ENCODE peak calls at places on chromosome 2, in six cellular contexts. D is uterus, Y is colonic mucosa, M is mesothelial cell of epicardium, J is foreskin fibroblast, P is MM.1S. A is an unnamed sample.
A peak's percentile ranks its signal among the peaks of the same experiment; 100 is the strongest.

GRCh38 chr2:52395912-52396311 is 1364.0 kb upstream of the NRXN1 start:
- DNase-seq in D (no peak), Y (no peak), M (no peak), J (peak; percentile 0), P (no peak), A (no peak)

GRCh38 chr2:149725234-149725633 is 137.7 kb upstream of the MMADHC start:
- DNase-seq in D (no peak), Y (no peak), M (no peak), J (no peak), P (no peak), A (no peak)

GRCh38 chr2:146523218-146523617 is 1321.6 kb upstream of the ACVR2A start:
- DNase-seq in D (no peak), Y (no peak), M (no peak), J (no peak), P (peak; percentile 15), A (no peak)

GRCh38 chr2:84846732-84847131 is 34.2 kb downstream of the TRABD2A start:
- DNase-seq in D (no peak), Y (peak; percentile 60), M (no peak), J (no peak), P (no peak), A (no peak)

GRCh38 chr2:23791030-23791429 is 135.9 kb downstream of the ATAD2B start:
- DNase-seq in D (no peak), Y (no peak), M (no peak), J (peak; percentile 42), P (no peak), A (no peak)

GRCh38 chr2:7269993-7270392 is 352.8 kb downstream of the RNF144A start:
- DNase-seq in D (no peak), Y (no peak), M (no peak), J (no peak), P (no peak), A (no peak)

GRCh38 chr2:229519655-229520054 is 194.7 kb downstream of the DNER start:
- DNase-seq in D (no peak), Y (no peak), M (no peak), J (no peak), P (peak; percentile 55), A (no peak)

GRCh38 chr2:226652388-226652787 is 147.2 kb downstream of the IRS1 start:
- DNase-seq in D (no peak), Y (no peak), M (no peak), J (peak; percentile 83), P (no peak), A (no peak)

GRCh38 chr2:121746071-121746578 is 9.3 kb upstream of the TSN start:
- DNase-seq in D (no peak), Y (no peak), M (no peak), J (no peak), P (no peak), A (no peak)

GRCh38 chr2:100196786-100197494 is 54.5 kb upstream of the AFF3 start:
- DNase-seq in D (peak; percentile 31), Y (no peak), M (no peak), J (no peak), P (no peak), A (no peak)

GRCh38 chr2:206212673-206213513 is 53.2 kb downstream of the EEF1B2 start:
- DNase-seq in D (no peak), Y (no peak), M (no peak), J (peak; percentile 60), P (no peak), A (no peak)

GRCh38 chr2:24821433-24821891 is 28.2 kb downstream of the CENPO start:
- DNase-seq in D (peak; percentile 7), Y (no peak), M (no peak), J (no peak), P (no peak), A (no peak)

GRCh38 chr2:164840458-164840929 is 1.1 kb downstream of the COBLL1 start:
- DNase-seq in D (peak; percentile 18), Y (peak; percentile 72), M (peak; percentile 50), J (no peak), P (peak; percentile 68), A (no peak)

GRCh38 chr2:12486205-12487118 is 230.3 kb upstream of the TRIB2 start:
- DNase-seq in D (no peak), Y (no peak), M (no peak), J (peak; percentile 9), P (no peak), A (no peak)

GRCh38 chr2:151576080-151576479 is 158.2 kb downstream of the NEB start:
- DNase-seq in D (no peak), Y (no peak), M (no peak), J (no peak), P (no peak), A (no peak)

GRCh38 chr2:218398437-218399390 is 954 bp upstream of the CTDSP1 start:
- DNase-seq in D (peak; percentile 80), Y (peak; percentile 85), M (peak; percentile 77), J (peak; percentile 88), P (no peak), A (peak; percentile 51)

GRCh38 chr2:197454923-197455322 is 1.6 kb downstream of the COQ10B start:
- DNase-seq in D (no peak), Y (no peak), M (no peak), J (no peak), P (no peak), A (no peak)

GRCh38 chr2:197452754-197453122 is 614 bp upstream of the COQ10B start:
- DNase-seq in D (no peak), Y (no peak), M (no peak), J (no peak), P (no peak), A (no peak)

GRCh38 chr2:197455428-197455827 is 2.1 kb downstream of the COQ10B start:
- DNase-seq in D (no peak), Y (no peak), M (no peak), J (no peak), P (no peak), A (no peak)

GRCh38 chr2:197453914-197454398 is 604 bp downstream of the COQ10B start:
- DNase-seq in D (peak; percentile 77), Y (peak; percentile 77), M (no peak), J (peak; percentile 93), P (peak; percentile 17), A (no peak)

DNA sequence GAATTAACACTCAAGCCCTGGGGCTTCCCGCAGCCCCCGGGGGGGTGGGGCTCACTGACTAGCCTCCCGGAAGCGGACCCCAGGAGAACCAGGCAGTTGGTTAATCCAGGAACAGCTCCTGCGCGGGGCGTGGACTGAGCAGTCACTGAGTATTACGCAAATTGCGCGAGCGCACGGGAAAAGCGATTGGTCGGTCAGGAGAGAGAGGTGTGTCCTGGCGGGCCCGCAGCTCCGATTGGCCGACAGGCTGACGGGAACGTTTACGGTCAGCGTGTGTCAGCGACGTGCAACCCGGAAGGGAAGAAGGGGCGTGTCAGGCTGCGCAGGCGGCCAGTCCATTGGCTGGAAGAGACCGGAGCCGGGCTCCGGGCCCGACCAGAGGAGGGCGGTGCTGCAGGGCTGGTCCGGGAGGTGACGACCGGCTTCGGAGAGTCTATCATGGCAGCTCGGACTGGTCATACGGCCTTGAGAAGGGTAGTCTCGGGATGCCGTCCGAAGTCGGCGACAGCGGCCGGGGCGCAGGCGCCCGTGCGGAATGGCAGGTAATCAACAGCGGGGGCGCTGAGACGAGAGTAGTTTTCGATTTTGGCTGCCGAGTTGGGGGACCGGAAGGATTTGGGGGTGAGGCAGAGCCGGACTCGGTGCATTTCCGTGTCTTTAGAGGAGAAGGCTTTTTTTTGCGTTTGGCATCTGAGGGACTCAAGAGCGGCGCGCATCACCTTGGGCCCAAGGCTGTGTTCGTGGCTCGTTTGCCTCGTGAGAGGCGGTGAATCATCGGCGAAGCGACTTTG is at the start of gene COQ10B:
- DNase-seq in D (peak; percentile 99), Y (peak; percentile 99), M (peak; percentile 96), J (peak; percentile 100), P (peak; percentile 99), A (peak; percentile 92)
- TF ChIP-seq CTCF in D (peak; percentile 34), Y (no peak), M (no peak), J (peak; percentile 24), P (peak; percentile 21), A (no peak)

DNA sequence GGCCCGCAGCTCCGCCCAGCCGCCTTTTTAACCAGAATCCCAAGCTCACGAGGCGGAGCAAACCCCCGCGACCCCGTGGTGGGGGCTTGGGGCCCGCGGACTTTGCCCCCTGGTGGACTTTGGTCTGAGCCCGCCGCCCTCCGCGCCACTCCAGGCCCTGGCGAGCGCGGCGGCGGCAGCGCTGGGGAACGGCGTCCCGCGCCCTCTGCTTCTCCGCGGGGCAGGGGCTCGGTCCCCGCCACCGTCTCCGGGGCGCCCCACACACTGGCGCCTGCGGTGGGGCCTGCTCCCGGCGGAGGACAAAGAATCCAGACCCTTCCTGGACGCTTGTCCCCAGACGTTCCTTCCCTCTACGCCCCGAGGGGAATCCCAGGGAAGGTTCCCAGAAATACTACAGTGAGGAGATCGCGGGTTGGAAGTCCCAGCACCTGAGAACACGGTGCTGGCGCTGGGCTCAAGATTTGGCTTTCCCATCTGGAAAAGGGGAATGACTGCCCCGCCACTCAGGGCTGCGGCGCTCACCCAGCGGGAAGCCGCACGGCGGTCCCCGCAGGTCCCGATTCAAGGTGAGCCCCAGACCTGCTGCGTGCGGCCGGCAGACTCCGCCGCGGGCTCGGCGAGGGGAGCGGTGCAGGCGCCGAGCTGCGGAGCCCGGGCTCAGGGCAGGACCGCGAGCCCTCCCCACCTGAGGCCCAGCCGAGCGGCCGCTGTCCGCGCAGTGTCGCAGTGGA is at the start of gene HAAO:
- DNase-seq in D (peak; percentile 57), Y (peak; percentile 72), M (peak; percentile 62), J (no peak), P (no peak), A (no peak)
- TF ChIP-seq CTCF in D (no peak), Y (no peak), M (no peak), J (no peak), P (no peak), A (no peak)

DNA sequence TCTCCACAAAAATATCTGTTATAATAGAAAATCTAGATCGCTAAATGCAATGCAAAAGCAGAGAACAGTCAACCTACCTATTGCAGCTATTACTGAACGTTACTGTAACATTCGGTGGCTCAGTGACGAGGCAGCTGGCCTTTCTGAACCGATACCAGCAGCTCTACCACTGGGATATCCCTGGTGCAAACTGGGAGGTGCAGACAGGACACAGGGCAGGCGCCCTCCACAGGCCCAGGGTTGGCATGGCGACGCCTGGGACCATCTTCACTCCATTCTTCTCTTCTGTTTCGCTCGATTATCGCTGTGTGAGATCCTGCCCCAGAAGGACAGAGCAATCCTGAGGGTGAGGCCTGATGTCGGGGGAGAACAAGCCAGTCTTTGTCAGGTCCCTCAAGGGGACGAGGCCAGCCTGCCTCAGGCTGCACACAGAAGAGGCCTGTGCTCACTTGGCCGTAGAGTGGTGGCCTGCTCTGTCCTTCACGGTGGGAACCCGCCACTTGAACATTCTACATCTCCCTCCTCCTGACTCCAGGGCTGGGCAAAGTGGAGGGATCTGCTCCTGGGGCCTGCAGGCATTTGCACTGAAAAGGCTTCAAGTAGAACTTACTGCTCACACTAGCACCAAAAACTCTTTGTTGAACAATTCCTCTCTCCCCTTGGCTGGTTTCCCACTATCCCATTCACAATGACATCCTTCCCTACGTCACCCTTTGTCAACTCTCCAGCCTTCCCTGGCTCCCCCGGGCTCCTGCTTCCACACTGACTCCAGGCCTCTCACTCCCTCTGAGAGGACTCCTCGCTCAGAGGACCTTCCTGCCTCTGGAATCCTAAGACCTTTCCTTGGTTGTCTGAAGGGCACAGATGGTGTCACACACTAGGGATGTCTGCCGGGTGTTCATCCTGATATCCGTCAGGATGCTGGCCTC is 49.7 kb downstream of the CYRIA start:
- DNase-seq in D (peak; percentile 27), Y (no peak), M (no peak), J (no peak), P (no peak), A (no peak)
- TF ChIP-seq CTCF in D (no peak), Y (no peak), M (no peak), J (no peak), P (no peak), A (no peak)

DNA sequence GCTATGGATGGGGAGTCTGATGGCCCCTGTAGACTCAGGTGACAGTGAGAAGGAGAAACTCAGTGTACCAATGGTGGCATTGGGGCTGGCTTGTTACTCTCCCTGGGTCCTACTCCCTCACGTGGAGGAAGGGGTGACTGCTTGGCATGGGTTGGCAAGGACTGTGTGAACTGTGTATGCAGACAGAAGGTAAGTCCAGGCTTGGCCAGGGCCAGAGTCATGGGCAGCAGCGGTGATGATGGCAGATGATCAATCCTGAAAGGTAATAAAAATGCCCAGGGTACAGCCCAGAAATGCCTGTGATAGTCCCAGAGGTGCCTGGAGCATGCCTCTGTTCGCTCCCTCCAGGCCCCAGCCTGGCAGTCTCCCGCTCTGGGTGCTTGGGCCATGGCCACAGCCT is 153.9 kb downstream of the SH3RF3 start:
- DNase-seq in D (no peak), Y (no peak), M (no peak), J (no peak), P (no peak), A (no peak)
- TF ChIP-seq CTCF in D (no peak), Y (no peak), M (no peak), J (no peak), P (no peak), A (no peak)